ENCODE peak calls at places on chromosomes 2 and 18, in ten cellular contexts. S is pancreas, K is H1, T is astrocyte, X is cardiac muscle cell, W is kidney, R is HAP-1, Q is stomach, J is prostate gland, G is heart left ventricle. M is an unnamed sample. For H3K4me1 and H3K9me3, the result is how much of the 10 kb centered on the place peaks cover.

GRCh38 chr18:41545091-41545888 is 409.7 kb upstream of the PIK3C3 start:
- DNase-seq in Q (no peak), T (no peak), W (no peak), K (no peak), R (no peak), J (no peak), G (no peak), S (no peak), X (no peak), M (no peak)

GRCh38 chr2:201502713-201503112 is 51.2 kb downstream of the STRADB start:
- DNase-seq in Q (no peak), T (no peak), S (no peak), R (no peak), W (no peak), J (no peak), G (no peak), K (no peak), X (no peak), M (no peak)

GRCh38 chr2:23434721-23435121 is 49.7 kb downstream of the KLHL29 start:
- DNase-seq in R (peak), W (no peak), J (no peak), Q (peak), X (no peak), T (no peak), K (peak), S (no peak), G (no peak), M (peak)

GRCh38 chr18:79609841-79610281 is 69.7 kb upstream of the CTDP1 start:
- DNase-seq in Q (no peak), S (no peak), T (no peak), J (no peak), W (peak), X (no peak), R (no peak), G (peak), K (peak), M (no peak)

GRCh38 chr2:222024934-222025890 is 273.6 kb downstream of the PAX3 start:
- DNase-seq in G (no peak), R (peak), J (no peak), X (peak), T (peak), W (no peak), S (no peak), K (no peak), Q (no peak), M (no peak)

GRCh38 chr2:100780203-100781008 is 39.5 kb upstream of the NPAS2 start:
- DNase-seq in T (peak), W (peak), R (no peak), Q (no peak), J (peak), G (no peak), X (no peak), K (no peak), S (peak), M (no peak)

GRCh38 chr18:2082676-2083075 is 488.6 kb downstream of the METTL4 start:
- DNase-seq in G (no peak), K (no peak), X (no peak), Q (no peak), S (no peak), T (no peak), J (no peak), R (no peak), W (no peak), M (no peak)

GRCh38 chr2:134778372-134778771 is 59.6 kb upstream of the TMEM163 start:
- DNase-seq in G (no peak), J (no peak), R (peak), T (no peak), X (peak), K (no peak), W (no peak), S (peak), Q (peak), M (no peak)

GRCh38 chr2:228798931-228799588 is 472.0 kb downstream of the PID1 start:
- DNase-seq in T (no peak), G (no peak), S (peak), W (peak), J (no peak), Q (no peak), R (no peak), K (no peak), X (no peak), M (no peak)

GRCh38 chr2:53826587-53827397 is 33.0 kb downstream of the GPR75 start:
- DNase-seq in G (no peak), T (no peak), W (no peak), X (no peak), Q (no peak), S (no peak), R (no peak), J (peak), K (no peak), M (no peak)

GRCh38 chr2:233448220-233448559 is 93.9 kb downstream of the DGKD start:
- DNase-seq in X (peak), Q (no peak), G (no peak), W (peak), K (no peak), R (peak), S (no peak), J (no peak), T (no peak), M (peak)

GRCh38 chr18:78769502-78770113 is 210.0 kb upstream of the SALL3 start:
- DNase-seq in K (no peak), W (no peak), R (no peak), T (no peak), G (no peak), J (no peak), X (no peak), S (no peak), Q (peak), M (no peak)

GRCh38 chr2:127586136-127586535 is 50.7 kb downstream of the MYO7B start:
- DNase-seq in J (no peak), G (no peak), T (no peak), K (no peak), W (no peak), S (no peak), R (no peak), Q (peak), X (no peak), M (no peak)

GRCh38 chr2:229335877-229336346 is 64.8 kb upstream of the PID1 start:
- DNase-seq in X (no peak), S (no peak), Q (no peak), G (peak), T (no peak), W (no peak), R (no peak), K (no peak), J (no peak), M (no peak)

GRCh38 chr2:235661136-235661535 is 167.3 kb downstream of the AGAP1 start:
- DNase-seq in J (no peak), G (no peak), W (no peak), Q (no peak), R (no peak), S (no peak), K (no peak), T (no peak), X (no peak), M (no peak)

GRCh38 chr2:227853765-227854271 is 17.6 kb upstream of the DAW1 start:
- DNase-seq in K (no peak), W (no peak), S (no peak), G (no peak), J (no peak), R (no peak), Q (no peak), T (peak), X (no peak), M (no peak)

GRCh38 chr18:42649636-42650035 is 465.8 kb downstream of the RIT2 start:
- DNase-seq in X (no peak), T (peak), Q (no peak), K (no peak), G (no peak), R (peak), J (no peak), S (no peak), W (no peak), M (no peak)

GRCh38 chr18:8750954-8751415 is 45.6 kb downstream of the MTCL1 start:
- DNase-seq in R (no peak), W (no peak), X (no peak), T (peak), G (no peak), K (no peak), S (no peak), Q (no peak), J (no peak), M (no peak)

GRCh38 chr2:15765211-15765610 is 173.5 kb downstream of the DDX1 start:
- DNase-seq in K (no peak), T (no peak), G (no peak), S (no peak), W (no peak), J (no peak), X (no peak), R (no peak), Q (no peak), M (no peak)

GRCh38 chr2:168490916-168491605 is 35.0 kb downstream of the CERS6 start:
- DNase-seq in R (peak), W (no peak), J (no peak), K (no peak), G (no peak), Q (no peak), X (no peak), T (no peak), S (no peak), M (no peak)

GRCh38 chr2:109419960-109420370 is 193.8 kb downstream of the SEPTIN10 start:
- DNase-seq in Q (no peak), J (no peak), G (no peak), X (no peak), R (no peak), K (no peak), W (peak), S (no peak), T (peak), M (no peak)

GRCh38 chr18:36809590-36810381 is 19.0 kb downstream of the TPGS2 start:
- DNase-seq in G (no peak), S (peak), T (peak), R (peak), W (no peak), J (peak), Q (peak), X (peak), K (no peak), M (no peak)

GRCh38 chr2:134120160-134120717 is 133.6 kb upstream of the MGAT5 start:
- DNase-seq in X (peak), G (peak), R (peak), K (peak), Q (no peak), W (peak), T (no peak), S (no peak), J (no peak), M (peak)

GRCh38 chr2:216687646-216688045 is 7.7 kb downstream of the IGFBP5 start:
- DNase-seq in X (peak), W (no peak), S (no peak), J (no peak), K (peak), G (no peak), Q (no peak), R (peak), T (no peak), M (peak)

GRCh38 chr2:113768770-113769169 is 12.3 kb upstream of the SLC35F5 start:
- DNase-seq in R (no peak), K (no peak), S (no peak), W (no peak), J (no peak), Q (no peak), X (no peak), G (no peak), T (peak), M (no peak)

GRCh38 chr2:154392256-154392655 is 306.2 kb upstream of the KCNJ3 start:
- DNase-seq in J (no peak), K (no peak), X (no peak), R (no peak), G (no peak), Q (no peak), S (no peak), W (no peak), T (no peak), M (no peak)

GRCh38 chr2:15316370-15316814 is 244.7 kb downstream of the NBAS start:
- DNase-seq in G (no peak), J (no peak), T (no peak), X (no peak), K (no peak), W (peak), Q (no peak), S (no peak), R (no peak), M (no peak)

GRCh38 chr2:200705305-200705985 is 106.3 kb upstream of the BZW1 start:
- DNase-seq in T (peak), S (no peak), R (no peak), J (no peak), G (peak), W (no peak), K (peak), X (no peak), Q (no peak), M (no peak)

GRCh38 chr2:218313356-218313755 is 21.1 kb upstream of the TMBIM1 start:
- DNase-seq in W (no peak), Q (no peak), S (no peak), T (no peak), K (no peak), J (no peak), R (no peak), X (no peak), G (no peak), M (no peak)

GRCh38 chr2:214069254-214069653 is 341.6 kb upstream of the VWC2L start:
- DNase-seq in G (no peak), Q (no peak), S (no peak), J (peak), R (no peak), T (peak), K (no peak), X (no peak), W (no peak), M (peak)

GRCh38 chr2:239629936-239630617 is 229.3 kb upstream of the HDAC4 start:
- DNase-seq in X (no peak), T (peak), Q (no peak), G (no peak), S (no peak), J (no peak), K (no peak), R (no peak), W (no peak), M (no peak)

GRCh38 chr18:22613788-22614187 is 196.1 kb upstream of the CTAGE1 start:
- DNase-seq in G (no peak), X (no peak), K (no peak), J (no peak), S (no peak), W (no peak), T (peak), R (no peak), Q (no peak), M (no peak)

GRCh38 chr18:31499157-31499524 is 1.2 kb downstream of the DSG2 start:
- DNase-seq in T (no peak), Q (no peak), R (peak), K (no peak), W (no peak), G (no peak), S (no peak), X (no peak), J (no peak), M (no peak)

GRCh38 chr2:10406016-10406415 is 42.1 kb downstream of the ODC1 start:
- DNase-seq in Q (no peak), X (no peak), K (no peak), J (no peak), W (no peak), T (peak), G (no peak), R (no peak), S (no peak), M (no peak)
- H3K4me1 ChIP-seq in Q (half or more), X (under half), K (under half), J (under half), W (under half), T (half or more), G (under half), R (under half), S (under half), M (half or more)

GRCh38 chr18:66994790-66995189 is 390.9 kb upstream of the CDH19 start:
- DNase-seq in X (no peak), K (no peak), T (no peak), S (no peak), Q (no peak), R (no peak), G (no peak), J (no peak), W (no peak), M (no peak)
- H3K9me3 ChIP-seq in X (under half), K (under half), T (under half), S (under half), Q (under half), R (under half), G (under half), J (under half), W (under half), M (under half)

GRCh38 chr2:207092803-207093202 is 72.9 kb downstream of the KLF7 start:
- DNase-seq in R (peak), X (no peak), Q (no peak), T (no peak), W (no peak), S (no peak), K (no peak), J (no peak), G (no peak), M (no peak)
- H3K4me3 ChIP-seq in R (no peak), X (no peak), Q (no peak), T (no peak), W (no peak), S (no peak), K (no peak), J (no peak), G (no peak), M (no peak)

GRCh38 chr2:46319711-46320110 is 22.5 kb downstream of the EPAS1 start:
- DNase-seq in J (no peak), G (no peak), Q (no peak), W (no peak), X (no peak), T (no peak), K (no peak), S (no peak), R (no peak), M (no peak)
- H3K4me1 ChIP-seq in J (under half), G (half or more), Q (under half), W (under half), X (under half), T (under half), K (under half), S (half or more), R (under half), M (under half)

GRCh38 chr2:3224681-3225080 is 152.9 kb downstream of the EIPR1 start:
- DNase-seq in R (no peak), G (no peak), T (no peak), S (no peak), X (no peak), W (no peak), K (no peak), Q (no peak), J (no peak), M (no peak)

GRCh38 chr2:3219536-3219935 is 158.1 kb downstream of the EIPR1 start:
- DNase-seq in J (no peak), X (no peak), Q (no peak), T (no peak), G (no peak), K (no peak), S (no peak), R (no peak), W (no peak), M (no peak)

GRCh38 chr2:3223080-3223923 is 154.3 kb downstream of the EIPR1 start:
- DNase-seq in X (no peak), G (no peak), W (no peak), T (peak), Q (no peak), J (no peak), S (no peak), R (no peak), K (no peak), M (no peak)

GRCh38 chr2:3217646-3218045 is 160.0 kb downstream of the EIPR1 start:
- DNase-seq in K (no peak), T (no peak), G (no peak), X (no peak), J (no peak), Q (no peak), R (no peak), W (no peak), S (no peak), M (no peak)

DNA sequence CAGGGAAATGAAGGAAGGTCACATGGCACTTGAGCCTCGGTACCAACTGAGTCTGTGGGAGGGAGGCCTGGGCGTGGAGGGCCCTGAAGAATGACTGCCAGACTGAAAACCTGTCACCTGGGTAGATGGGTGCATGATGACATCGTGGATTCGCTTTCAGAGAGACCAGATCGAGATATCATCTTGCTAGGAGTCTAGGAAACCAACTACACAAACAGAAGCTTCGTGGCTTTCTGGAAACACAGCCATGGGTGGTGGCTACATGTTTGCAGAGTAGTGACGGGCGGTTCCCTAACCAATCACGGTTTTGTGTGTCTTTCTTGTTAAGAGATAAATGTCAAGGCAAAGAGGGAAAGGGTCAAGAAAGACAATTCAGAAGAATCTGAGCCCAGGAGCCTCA is 155.0 kb downstream of the EIPR1 start:
- DNase-seq in R (no peak), J (no peak), Q (no peak), S (no peak), G (no peak), K (no peak), T (no peak), X (no peak), W (no peak), M (no peak)
- H3K9me3 ChIP-seq in R (under half), J (under half), Q (under half), S (under half), G (under half), K (under half), T (under half), X (under half), W (under half), M (under half)

GRCh38 chr2:190627881-190628412 is 20.9 kb upstream of the NAB1 start:
- DNase-seq in K (no peak), W (peak), R (peak), S (no peak), J (no peak), X (no peak), Q (no peak), G (peak), T (peak), M (peak)
- H3K4me3 ChIP-seq in K (no peak), W (peak), R (peak), S (no peak), J (peak), X (no peak), Q (peak), G (peak), T (peak), M (peak)